ENCODE peak calls at places on chromosomes 6 and 20, in nine cellular contexts. A is prostate gland, L is heart left ventricle, S is ovary, F is HCT116, K is A549, I is breast epithelium, U is stomach, R is sigmoid colon. H is an unnamed sample.

GRCh38 chr6:75419408-75419807 is 74.2 kb downstream of the FILIP1 start:
- DNase-seq in A (no peak), L (no peak), S (no peak), F (no peak), K (no peak), I (no peak), U (no peak), R (no peak), H (no peak)

GRCh38 chr6:71012871-71013456 is 56.1 kb upstream of the B3GAT2 start:
- DNase-seq in A (peak; percentile 32), L (no peak), S (no peak), F (peak; percentile 42), K (peak; percentile 45), I (no peak), U (no peak), R (no peak), H (no peak)

GRCh38 chr20:1882026-1882425 is 13.2 kb upstream of the SIRPA start:
- DNase-seq in A (no peak), L (no peak), S (no peak), F (no peak), K (no peak), I (no peak), U (no peak), R (no peak), H (peak; percentile 67)

GRCh38 chr6:11769816-11770545 is 8.6 kb downstream of the ADTRP start:
- DNase-seq in A (no peak), L (no peak), S (no peak), F (no peak), K (no peak), I (no peak), U (no peak), R (no peak), H (no peak)

GRCh38 chr20:7313047-7313446 is 545.6 kb downstream of the BMP2 start:
- DNase-seq in A (no peak), L (no peak), S (no peak), F (no peak), K (no peak), I (no peak), U (no peak), R (no peak), H (no peak)

GRCh38 chr6:87481936-87482335 is 9.2 kb downstream of the SLC35A1 start:
- DNase-seq in A (no peak), L (no peak), S (no peak), F (no peak), K (no peak), I (no peak), U (no peak), R (no peak), H (no peak)

GRCh38 chr6:3789018-3789895 is 37.7 kb upstream of the PXDC1 start:
- DNase-seq in A (no peak), L (no peak), S (no peak), F (no peak), K (peak; percentile 20), I (no peak), U (no peak), R (no peak), H (no peak)

GRCh38 chr20:12838261-12838866 is 170.4 kb upstream of the SPTLC3 start:
- DNase-seq in A (no peak), L (no peak), S (no peak), F (no peak), K (peak; percentile 26), I (no peak), U (no peak), R (no peak), H (no peak)

GRCh38 chr6:106975699-106976032 is 1.1 kb upstream of the CD24 start:
- DNase-seq in A (no peak), L (no peak), S (no peak), F (no peak), K (no peak), I (no peak), U (no peak), R (no peak), H (no peak)

GRCh38 chr6:16592550-16592892 is 168.7 kb downstream of the ATXN1 start:
- DNase-seq in A (no peak), L (no peak), S (no peak), F (no peak), K (no peak), I (no peak), U (no peak), R (no peak), H (no peak)

GRCh38 chr6:11659757-11660156 is 118.8 kb downstream of the ADTRP start:
- DNase-seq in A (no peak), L (no peak), S (no peak), F (no peak), K (no peak), I (no peak), U (no peak), R (no peak), H (no peak)

GRCh38 chr6:154516276-154516675 is 5.8 kb upstream of the CNKSR3 start:
- DNase-seq in A (no peak), L (no peak), S (no peak), F (no peak), K (no peak), I (no peak), U (no peak), R (no peak), H (no peak)

GRCh38 chr6:111569951-111570350 is 35.7 kb downstream of the TRAF3IP2 start:
- DNase-seq in A (no peak), L (no peak), S (no peak), F (no peak), K (no peak), I (no peak), U (no peak), R (no peak), H (no peak)
- H3K4me1 ChIP-seq in A (peaks cover 17% of the 10 kb centered on the region), L (peaks cover 72% of the 10 kb centered on the region), S (peaks cover 3% of the 10 kb centered on the region), F (peaks cover 16% of the 10 kb centered on the region), K (peaks cover 16% of the 10 kb centered on the region), I (peaks cover under 1% of the 10 kb centered on the region), U (peaks cover 74% of the 10 kb centered on the region), R (peaks cover 44% of the 10 kb centered on the region), H (peaks cover 25% of the 10 kb centered on the region)

GRCh38 chr20:407953-408842 is at the start of gene RBCK1:
- DNase-seq in A (peak; percentile 76), L (peak; percentile 92), S (peak; percentile 86), F (peak; percentile 44), K (peak; percentile 84), I (peak; percentile 84), U (peak; percentile 88), R (peak; percentile 93), H (peak; percentile 97)

GRCh38 chr20:408843-409696 is 971 bp downstream of the RBCK1 start:
- DNase-seq in A (no peak), L (no peak), S (no peak), F (no peak), K (no peak), I (no peak), U (no peak), R (no peak), H (no peak)

GRCh38 chr20:406200-407096 is 1.7 kb upstream of the RBCK1 start:
- DNase-seq in A (no peak), L (no peak), S (no peak), F (no peak), K (no peak), I (no peak), U (no peak), R (no peak), H (peak; percentile 68)

GRCh38 chr20:409697-410559 is 1.8 kb downstream of the RBCK1 start:
- DNase-seq in A (no peak), L (no peak), S (no peak), F (no peak), K (no peak), I (no peak), U (no peak), R (no peak), H (peak; percentile 81)

DNA sequence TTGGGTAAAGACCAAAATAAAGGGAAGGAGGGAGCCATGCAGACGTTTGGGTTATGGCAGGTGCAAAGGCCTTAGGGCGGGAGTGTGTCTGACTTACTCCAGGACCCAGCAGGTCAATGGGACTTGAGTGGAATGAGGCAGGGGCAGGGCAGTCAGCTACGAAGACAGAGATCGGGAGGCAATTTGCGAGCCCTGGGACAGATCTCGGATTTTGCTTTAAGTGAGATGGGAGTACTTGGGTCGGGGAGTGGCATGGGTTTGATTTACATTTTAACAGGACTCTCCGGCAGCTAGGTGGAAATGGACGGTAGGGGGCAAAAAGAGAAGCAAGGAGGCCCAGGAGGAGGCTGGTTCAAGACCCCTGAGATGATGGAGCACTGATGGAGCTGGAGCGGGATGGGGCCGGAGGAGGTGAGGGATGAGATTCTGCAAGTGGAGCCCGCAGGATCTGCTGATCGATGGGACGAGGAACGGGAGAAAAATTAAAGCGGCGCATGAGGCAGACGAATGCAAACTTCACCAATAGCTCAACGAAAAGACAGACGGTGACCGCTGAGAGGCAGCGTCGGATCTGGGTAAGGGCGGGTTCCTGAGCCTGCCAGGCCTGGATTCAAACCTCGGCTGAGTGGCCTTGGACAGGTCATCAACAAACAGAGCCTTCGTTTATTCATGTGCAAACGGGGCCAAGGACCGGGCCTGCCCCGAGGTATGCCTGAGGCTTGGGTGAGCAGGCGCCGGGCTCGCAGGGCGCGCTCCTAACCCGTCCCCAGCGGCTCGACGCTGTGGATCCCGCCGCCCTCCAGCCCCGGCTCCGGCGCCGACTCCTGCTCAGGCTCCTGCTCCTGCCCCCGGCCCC is 774 bp upstream of the RBCK1 start:
- DNase-seq in A (peak; percentile 61), L (peak; percentile 88), S (peak; percentile 69), F (peak; percentile 51), K (peak; percentile 91), I (peak; percentile 73), U (peak; percentile 82), R (peak; percentile 89), H (peak; percentile 95)
- TF ChIP-seq CTCF in A (peak; percentile 20), L (peak; percentile 37), S (no peak), F (peak; percentile 51), K (peak; percentile 47), I (no peak), U (no peak), R (peak; percentile 19), H (peak; percentile 7)

GRCh38 chr20:58129736-58130135 is 98.7 kb downstream of the ANKRD60 start:
- DNase-seq in A (no peak), L (no peak), S (no peak), F (no peak), K (no peak), I (no peak), U (no peak), R (no peak), H (no peak)
- TF ChIP-seq POLR2A in A (no peak), L (no peak), S (no peak), F (no peak), K (no peak), I (no peak), U (no peak), R (no peak), H (no peak)

GRCh38 chr6:41736800-41737555 is 1.6 kb upstream of the TFEB start:
- DNase-seq in A (no peak), L (no peak), S (no peak), F (no peak), K (no peak), I (no peak), U (peak; percentile 65), R (no peak), H (peak; percentile 79)

GRCh38 chr6:41739041-41739440 is 3.6 kb upstream of the TFEB start:
- DNase-seq in A (no peak), L (peak; percentile 28), S (no peak), F (no peak), K (no peak), I (no peak), U (peak; percentile 43), R (no peak), H (no peak)

GRCh38 chr6:41736207-41736710 is 851 bp upstream of the TFEB start:
- DNase-seq in A (no peak), L (no peak), S (no peak), F (no peak), K (no peak), I (no peak), U (peak; percentile 57), R (no peak), H (peak; percentile 68)

GRCh38 chr6:41735427-41736206 is at the start of gene TFEB:
- DNase-seq in A (peak; percentile 94), L (peak; percentile 97), S (peak; percentile 91), F (peak; percentile 73), K (peak; percentile 86), I (peak; percentile 94), U (peak; percentile 97), R (peak; percentile 97), H (peak; percentile 99)

GRCh38 chr6:41737591-41738130 is 2.3 kb upstream of the TFEB start:
- DNase-seq in A (no peak), L (peak; percentile 7), S (no peak), F (no peak), K (no peak), I (no peak), U (peak; percentile 44), R (no peak), H (peak; percentile 29)
- H3K4me1 ChIP-seq in A (peaks cover 9% of the 10 kb centered on the region), L (peaks cover 17% of the 10 kb centered on the region), S (peaks cover 3% of the 10 kb centered on the region), F (peaks cover 43% of the 10 kb centered on the region), K (peaks cover 39% of the 10 kb centered on the region), I (peaks cover 10% of the 10 kb centered on the region), U (peaks cover 32% of the 10 kb centered on the region), R (peaks cover 20% of the 10 kb centered on the region), H (peaks cover 12% of the 10 kb centered on the region)

H was measured in spleen.